ENCODE peak calls at places on chromosomes 4 and X, in five cellular contexts. One of them, this sample, is unnamed. For H3K9me3, the result is how much of the 10 kb centered on the place peaks cover.

GRCh38 chr4:76712564-76712963 is 185.4 kb downstream of the SOWAHB start:
- DNase-seq in BE2C: no peak
- DNase-seq in heart left ventricle: no peak
- DNase-seq in neural progenitor cell: no peak
- DNase-seq in upper lobe of right lung: no peak
- DNase-seq in this sample: no peak

GRCh38 chr4:70114091-70114490 is 39.9 kb upstream of the PRR27 start:
- DNase-seq in BE2C: no peak
- DNase-seq in heart left ventricle: no peak
- DNase-seq in neural progenitor cell: no peak
- DNase-seq in upper lobe of right lung: no peak
- DNase-seq in this sample: no peak

GRCh38 chrX:9164535-9165425 is 130.9 kb upstream of the FAM9B start:
- DNase-seq in BE2C: no peak
- DNase-seq in heart left ventricle: no peak
- DNase-seq in neural progenitor cell: no peak
- DNase-seq in upper lobe of right lung: no peak
- DNase-seq in this sample: no peak

GRCh38 chr4:47913858-47914218 is 545 bp downstream of the NFXL1 start:
- DNase-seq in BE2C: peak
- DNase-seq in heart left ventricle: peak
- DNase-seq in neural progenitor cell: peak
- DNase-seq in upper lobe of right lung: peak
- DNase-seq in this sample: peak

GRCh38 chr4:169968999-169969398 is 57.2 kb downstream of the MFAP3L start:
- DNase-seq in BE2C: no peak
- DNase-seq in heart left ventricle: no peak
- DNase-seq in neural progenitor cell: no peak
- DNase-seq in upper lobe of right lung: no peak
- DNase-seq in this sample: no peak

GRCh38 chrX:80879916-80880315 is 70.2 kb upstream of the BRWD3 start:
- DNase-seq in BE2C: no peak
- DNase-seq in heart left ventricle: no peak
- DNase-seq in neural progenitor cell: no peak
- DNase-seq in upper lobe of right lung: no peak
- DNase-seq in this sample: no peak

GRCh38 chr4:152500798-152501434 is 35.0 kb downstream of the FBXW7 start:
- DNase-seq in BE2C: peak
- DNase-seq in heart left ventricle: peak
- DNase-seq in neural progenitor cell: peak
- DNase-seq in upper lobe of right lung: no peak
- DNase-seq in this sample: peak

GRCh38 chr4:68904786-68905185 is 46.8 kb downstream of the UGT2A3 start:
- DNase-seq in BE2C: no peak
- DNase-seq in heart left ventricle: no peak
- DNase-seq in neural progenitor cell: peak
- DNase-seq in upper lobe of right lung: no peak
- DNase-seq in this sample: peak

GRCh38 chrX:12891167-12891566 is 15.3 kb upstream of the TLR8 start:
- DNase-seq in BE2C: no peak
- DNase-seq in heart left ventricle: no peak
- DNase-seq in neural progenitor cell: no peak
- DNase-seq in upper lobe of right lung: no peak
- DNase-seq in this sample: no peak

GRCh38 chr4:114087596-114088230 is 108.3 kb upstream of the ARSJ start:
- DNase-seq in BE2C: no peak
- DNase-seq in heart left ventricle: no peak
- DNase-seq in neural progenitor cell: no peak
- DNase-seq in upper lobe of right lung: no peak
- DNase-seq in this sample: no peak

GRCh38 chr4:85909851-85910250 is 434.9 kb downstream of the ARHGAP24 start:
- DNase-seq in BE2C: no peak
- DNase-seq in heart left ventricle: peak
- DNase-seq in neural progenitor cell: no peak
- DNase-seq in upper lobe of right lung: no peak
- DNase-seq in this sample: no peak

GRCh38 chrX:63417649-63418048 is 66.5 kb upstream of the SPIN4 start:
- DNase-seq in BE2C: no peak
- DNase-seq in heart left ventricle: no peak
- DNase-seq in neural progenitor cell: no peak
- DNase-seq in upper lobe of right lung: no peak
- DNase-seq in this sample: no peak

GRCh38 chrX:9374537-9374936 is 90.3 kb upstream of the TBL1X start:
- DNase-seq in BE2C: no peak
- DNase-seq in heart left ventricle: no peak
- DNase-seq in neural progenitor cell: no peak
- DNase-seq in upper lobe of right lung: peak
- DNase-seq in this sample: no peak

GRCh38 chrX:154097597-154098541 is at the start of gene MECP2:
- DNase-seq in BE2C: peak
- DNase-seq in heart left ventricle: peak
- DNase-seq in neural progenitor cell: peak
- DNase-seq in upper lobe of right lung: peak
- DNase-seq in this sample: peak

GRCh38 chr4:112183252-112183651 is 38.0 kb downstream of the FAM241A start:
- DNase-seq in BE2C: no peak
- DNase-seq in heart left ventricle: no peak
- DNase-seq in neural progenitor cell: no peak
- DNase-seq in upper lobe of right lung: no peak
- DNase-seq in this sample: no peak

GRCh38 chr4:120694973-120695372 is 227.6 kb downstream of the PRDM5 start:
- DNase-seq in BE2C: peak
- DNase-seq in heart left ventricle: no peak
- DNase-seq in neural progenitor cell: no peak
- DNase-seq in upper lobe of right lung: no peak
- DNase-seq in this sample: no peak

GRCh38 chrX:68428431-68428830 is 4.9 kb downstream of the OPHN1 start:
- DNase-seq in BE2C: no peak
- DNase-seq in heart left ventricle: no peak
- DNase-seq in neural progenitor cell: no peak
- DNase-seq in upper lobe of right lung: no peak
- DNase-seq in this sample: no peak

GRCh38 chrX:153727108-153727931 is 2.7 kb downstream of the ABCD1 start:
- DNase-seq in BE2C: no peak
- DNase-seq in heart left ventricle: peak
- DNase-seq in neural progenitor cell: no peak
- DNase-seq in upper lobe of right lung: peak
- DNase-seq in this sample: peak

GRCh38 chrX:140766024-140766611 is 56.6 kb downstream of the LINC00632 start:
- DNase-seq in BE2C: peak
- DNase-seq in heart left ventricle: peak
- DNase-seq in neural progenitor cell: peak
- DNase-seq in upper lobe of right lung: peak
- DNase-seq in this sample: peak

GRCh38 chr4:88841635-88842034 is 144.0 kb upstream of the NAP1L5 start:
- DNase-seq in BE2C: no peak
- DNase-seq in heart left ventricle: no peak
- DNase-seq in neural progenitor cell: no peak
- DNase-seq in upper lobe of right lung: no peak
- DNase-seq in this sample: no peak

GRCh38 chr4:7037425-7037824 is 5.7 kb upstream of the TADA2B start:
- DNase-seq in BE2C: no peak
- DNase-seq in heart left ventricle: no peak
- DNase-seq in neural progenitor cell: no peak
- DNase-seq in upper lobe of right lung: no peak
- DNase-seq in this sample: no peak

GRCh38 chr4:121950212-121950679 is 1.6 kb downstream of the TRPC3 start:
- DNase-seq in BE2C: peak
- DNase-seq in heart left ventricle: peak
- DNase-seq in neural progenitor cell: peak
- DNase-seq in upper lobe of right lung: peak
- DNase-seq in this sample: peak

GRCh38 chr4:65139998-65140397 is 530.3 kb downstream of the EPHA5 start:
- DNase-seq in BE2C: no peak
- DNase-seq in heart left ventricle: no peak
- DNase-seq in neural progenitor cell: no peak
- DNase-seq in upper lobe of right lung: no peak
- DNase-seq in this sample: no peak
- H3K9me3 ChIP-seq in BE2C: under half
- H3K9me3 ChIP-seq in heart left ventricle: under half
- H3K9me3 ChIP-seq in neural progenitor cell: under half
- H3K9me3 ChIP-seq in upper lobe of right lung: under half
- H3K9me3 ChIP-seq in this sample: under half

GRCh38 chr4:28724239-28724638 is 1863.6 kb downstream of the STIM2 start:
- DNase-seq in BE2C: no peak
- DNase-seq in heart left ventricle: no peak
- DNase-seq in neural progenitor cell: no peak
- DNase-seq in upper lobe of right lung: no peak
- DNase-seq in this sample: no peak
- H3K9me3 ChIP-seq in BE2C: under half
- H3K9me3 ChIP-seq in heart left ventricle: under half
- H3K9me3 ChIP-seq in neural progenitor cell: under half
- H3K9me3 ChIP-seq in upper lobe of right lung: under half
- H3K9me3 ChIP-seq in this sample: under half

GRCh38 chr4:26879805-26880204 is 19.2 kb downstream of the STIM2 start:
- DNase-seq in BE2C: no peak
- DNase-seq in heart left ventricle: no peak
- DNase-seq in neural progenitor cell: no peak
- DNase-seq in upper lobe of right lung: no peak
- DNase-seq in this sample: no peak
- H3K9me3 ChIP-seq in BE2C: under half
- H3K9me3 ChIP-seq in heart left ventricle: under half
- H3K9me3 ChIP-seq in neural progenitor cell: under half
- H3K9me3 ChIP-seq in upper lobe of right lung: under half
- H3K9me3 ChIP-seq in this sample: under half

DNA sequence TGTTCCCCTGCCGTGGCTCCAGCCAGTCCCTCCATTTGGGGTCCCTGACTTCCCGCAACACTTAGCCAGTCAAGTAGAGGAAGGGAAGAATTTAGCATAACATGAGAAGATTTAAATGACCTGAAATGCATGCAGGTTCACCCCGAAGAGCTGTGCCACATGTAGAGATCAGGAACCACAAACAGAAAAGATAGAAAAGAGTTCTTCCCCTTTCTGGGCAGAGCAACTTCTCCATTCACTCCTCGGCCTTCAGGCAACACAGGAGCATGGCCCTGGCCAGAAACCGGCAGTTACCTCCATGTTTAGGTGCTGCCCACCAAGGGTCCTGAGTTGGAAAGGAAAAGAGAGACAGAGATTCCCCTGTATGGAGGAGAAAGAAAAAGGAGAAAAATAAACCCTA is 5.2 kb downstream of the NLRP2B start:
- DNase-seq in BE2C: no peak
- DNase-seq in heart left ventricle: no peak
- DNase-seq in neural progenitor cell: no peak
- DNase-seq in upper lobe of right lung: no peak
- DNase-seq in this sample: no peak
- H3K9me3 ChIP-seq in BE2C: under half
- H3K9me3 ChIP-seq in heart left ventricle: under half
- H3K9me3 ChIP-seq in neural progenitor cell: under half
- H3K9me3 ChIP-seq in upper lobe of right lung: under half
- H3K9me3 ChIP-seq in this sample: under half

DNA sequence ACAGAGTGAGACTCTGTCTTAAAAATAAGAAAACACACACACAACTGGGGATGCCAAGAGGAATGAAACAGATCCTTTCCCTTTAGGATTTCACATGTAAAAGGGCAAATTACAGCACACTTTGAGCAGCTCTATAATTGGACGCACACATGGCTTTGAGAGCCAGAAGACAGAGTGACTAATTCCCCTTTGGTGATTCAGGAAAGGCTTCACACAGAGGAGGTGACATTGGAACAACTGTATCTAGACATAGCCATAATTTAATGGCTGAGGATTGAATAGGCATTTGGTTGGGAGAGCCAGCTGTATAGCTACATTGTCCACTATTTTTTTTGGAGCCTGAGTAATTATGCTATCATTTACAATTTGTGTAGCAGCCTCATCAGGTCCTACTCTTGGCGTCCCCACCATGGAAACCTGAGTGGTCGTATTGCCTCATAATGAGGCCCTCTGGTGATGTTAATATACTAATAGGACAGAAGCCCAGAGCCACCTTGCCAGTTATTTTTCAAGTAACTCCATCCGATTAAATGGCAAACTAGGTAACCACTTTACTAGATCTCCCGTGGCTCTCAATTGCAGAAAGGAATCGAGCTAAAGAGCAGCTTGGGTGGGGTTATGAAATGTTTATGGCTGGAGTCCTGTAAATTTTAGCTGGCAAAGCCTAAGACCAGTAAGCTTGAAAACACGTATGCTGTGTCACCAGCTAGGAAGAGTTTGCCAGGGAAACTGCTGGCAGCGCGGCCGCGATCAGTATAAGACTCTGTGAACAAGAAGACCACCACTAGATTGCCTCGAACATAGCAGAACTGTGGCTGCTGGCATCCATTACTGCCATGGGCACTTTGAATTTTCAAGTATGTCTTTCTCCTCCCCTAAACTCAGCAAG is 8.4 kb upstream of the PPEF1 start:
- DNase-seq in BE2C: no peak
- DNase-seq in heart left ventricle: no peak
- DNase-seq in neural progenitor cell: no peak
- DNase-seq in upper lobe of right lung: no peak
- DNase-seq in this sample: no peak
- H3K9me3 ChIP-seq in BE2C: under half
- H3K9me3 ChIP-seq in heart left ventricle: under half
- H3K9me3 ChIP-seq in neural progenitor cell: under half
- H3K9me3 ChIP-seq in upper lobe of right lung: under half
- H3K9me3 ChIP-seq in this sample: under half

GRCh38 chr4:25103423-25103822 is 56.8 kb downstream of the SEPSECS start:
- DNase-seq in BE2C: no peak
- DNase-seq in heart left ventricle: no peak
- DNase-seq in neural progenitor cell: no peak
- DNase-seq in upper lobe of right lung: no peak
- DNase-seq in this sample: no peak
- H3K9me3 ChIP-seq in BE2C: under half
- H3K9me3 ChIP-seq in heart left ventricle: under half
- H3K9me3 ChIP-seq in neural progenitor cell: under half
- H3K9me3 ChIP-seq in upper lobe of right lung: under half
- H3K9me3 ChIP-seq in this sample: under half